ENCODE peak calls at places on chromosomes 13 and 19, in four cellular contexts. O is OCI-LY7; V is small intestine; Z is CD8-positive, alpha-beta T cell. H is an unnamed sample.

GRCh38 chr13:50382951-50383350 is 367.7 kb downstream of the KCNRG start:
- DNase-seq in O (no peak), Z (no peak), V (no peak), H (no peak)

GRCh38 chr13:36447501-36447900 is 15.2 kb downstream of the CCNA1 start:
- DNase-seq in Z (no peak), V (no peak), O (no peak), H (no peak)

GRCh38 chr13:90899411-90899810 is 448.1 kb upstream of the MIR17HG start:
- DNase-seq in V (no peak), O (no peak), Z (no peak), H (no peak)

GRCh38 chr19:8262431-8262830 is 45.7 kb downstream of the CD320 start:
- DNase-seq in V (no peak), O (no peak), Z (no peak), H (no peak)

GRCh38 chr13:27958928-27959539 is 10.1 kb downstream of the CDX2 start:
- DNase-seq in V (peak; percentile 35), Z (no peak), O (no peak), H (no peak)

GRCh38 chr13:111278711-111279110 is 41.7 kb upstream of the TEX29 start:
- DNase-seq in Z (no peak), O (no peak), V (no peak), H (no peak)

GRCh38 chr13:111117289-111117688 is 2.2 kb downstream of the ARHGEF7 start:
- DNase-seq in O (no peak), Z (no peak), V (no peak), H (no peak)

GRCh38 chr19:28444371-28444770 is 768.6 kb downstream of the UQCRFS1 start:
- DNase-seq in V (no peak), Z (no peak), O (no peak), H (no peak)

GRCh38 chr19:409006-409514 is at the start of gene C2CD4C:
- DNase-seq in V (no peak), O (peak; percentile 15), Z (no peak), H (no peak)
- H3K4me3 ChIP-seq in V (no peak within 1 kb of the TSS), O (peak within 1 kb of the TSS; percentile 65), Z (peak within 1 kb of the TSS; percentile 41), H (no peak within 1 kb of the TSS)

DNA sequence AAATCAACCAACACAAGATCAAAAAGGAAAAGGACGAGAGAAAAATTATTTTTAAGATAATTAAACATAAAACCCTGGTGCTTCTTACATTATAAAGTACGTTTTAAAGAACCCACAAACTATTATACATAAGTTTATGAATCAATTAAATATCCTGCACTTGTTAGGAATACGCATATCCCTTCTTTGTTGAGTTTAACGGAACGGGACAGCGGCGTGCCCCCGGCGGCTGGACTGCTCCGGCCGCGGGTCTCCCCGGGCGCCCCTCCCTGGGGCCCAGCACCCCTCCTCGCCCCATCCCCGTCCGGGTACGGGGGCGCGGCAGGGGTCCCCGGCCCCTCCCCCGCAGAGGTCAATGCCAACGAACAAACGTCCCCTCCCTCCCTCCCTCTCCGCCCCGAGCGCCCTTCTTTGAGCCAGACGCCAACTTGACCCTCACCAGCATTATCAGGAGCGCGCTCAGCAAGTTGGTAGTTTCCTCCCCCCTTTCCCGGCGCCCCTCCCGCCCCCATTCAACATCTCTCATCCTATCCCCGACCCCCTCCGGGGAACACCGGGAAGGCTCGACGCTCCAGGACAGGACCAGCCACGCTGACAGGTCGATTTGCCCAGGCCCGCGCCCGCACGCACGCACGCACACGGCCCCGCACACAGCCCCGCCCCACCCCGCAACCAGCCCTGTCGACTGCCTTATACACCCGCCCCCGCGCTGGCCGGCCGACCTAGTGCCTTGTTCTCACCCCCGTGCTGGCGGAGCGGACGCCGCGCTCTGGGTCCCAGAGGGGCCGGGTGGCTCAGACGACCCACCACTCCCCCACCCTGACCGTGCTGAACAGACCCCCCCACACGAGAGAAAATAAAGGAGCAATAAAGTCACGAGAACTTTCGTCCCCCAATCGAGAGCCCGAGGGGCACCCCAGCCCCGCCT is 5.1 kb downstream of the LYL1 start:
- DNase-seq in V (no peak), Z (no peak), O (no peak), H (peak; percentile 27)
- H3K4me1 ChIP-seq in V (peaks cover 14% of the 10 kb centered on the region), Z (peaks cover 67% of the 10 kb centered on the region), O (peaks cover 75% of the 10 kb centered on the region), H (peaks cover 88% of the 10 kb centered on the region)

GRCh38 chr13:19070398-19070735 is 111.3 kb downstream of the TUBA3C start:
- DNase-seq in Z (no peak), O (no peak), V (no peak), H (no peak)

GRCh38 chr13:19072543-19072942 is 109.1 kb downstream of the TUBA3C start:
- DNase-seq in V (no peak), O (no peak), Z (no peak), H (no peak)

GRCh38 chr13:19067767-19068166 is 113.9 kb downstream of the TUBA3C start:
- DNase-seq in V (no peak), Z (no peak), O (no peak), H (no peak)

GRCh38 chr13:19071161-19071936 is 110.3 kb downstream of the TUBA3C start:
- DNase-seq in Z (no peak), V (no peak), O (no peak), H (no peak)

GRCh38 chr13:19069684-19070397 is 111.8 kb downstream of the TUBA3C start:
- DNase-seq in V (no peak), Z (no peak), O (no peak), H (no peak)
- H3K4me3 ChIP-seq in V (no peak overlapping the region), Z (no peak overlapping the region), O (no peak overlapping the region), H (no peak overlapping the region)

GRCh38 chr19:2041686-2042484 is 9.2 kb downstream of the MKNK2 start:
- DNase-seq in Z (peak; percentile 99), V (peak; percentile 98), O (peak; percentile 97), H (peak; percentile 99)
- H3K4me1 ChIP-seq in Z (peaks cover 54% of the 10 kb centered on the region), V (peaks cover 9% of the 10 kb centered on the region), O (peaks cover 37% of the 10 kb centered on the region), H (peaks cover 58% of the 10 kb centered on the region)

DNA sequence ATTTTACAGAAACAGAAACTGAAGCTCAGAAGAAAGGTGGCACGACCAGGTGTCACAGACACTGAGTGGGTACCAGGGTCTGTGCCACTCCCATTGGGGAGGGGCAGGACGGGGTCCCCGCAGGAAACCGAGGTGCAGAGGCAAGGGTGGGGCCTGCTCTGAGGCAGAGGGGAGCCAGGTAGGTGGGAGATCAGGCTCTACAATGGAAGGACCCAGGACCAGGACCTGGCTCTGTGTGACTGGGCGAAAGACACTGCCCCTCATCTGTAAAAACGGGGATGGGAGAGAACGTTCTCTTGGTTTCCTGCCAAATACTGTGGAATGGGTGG is 2.8 kb downstream of the PTGIR start:
- DNase-seq in Z (no peak), O (no peak), V (no peak), H (no peak)
- H3K4me3 ChIP-seq in Z (no peak overlapping the region), O (no peak overlapping the region), V (no peak overlapping the region), H (peak overlapping the region; percentile 47)